ENCODE peak calls at places on chromosomes 6 and 20, in eight cellular contexts. W is A549, K is right lobe of liver, Y is lower leg skin, A is K562, R is spleen, Z is HCT116, O is IMR-90. P is an unnamed sample.

GRCh38 chr6:4401408-4402367 is 266.3 kb upstream of the ECI2 start:
- DNase-seq in W (peak), O (peak), Y (no peak), R (no peak), A (no peak), K (no peak), Z (no peak), P (no peak)

GRCh38 chr6:106591111-106591825 is 38.0 kb downstream of the RTN4IP1 start:
- DNase-seq in A (no peak), Z (no peak), R (no peak), Y (no peak), O (peak), W (no peak), K (no peak), P (peak)

GRCh38 chr20:55353206-55353605 is 652.1 kb downstream of the CBLN4 start:
- DNase-seq in O (no peak), K (no peak), A (no peak), W (no peak), Y (no peak), Z (no peak), R (no peak), P (peak)

GRCh38 chr6:167826230-167827061 is at the start of gene AFDN:
- DNase-seq in R (peak), Y (peak), K (peak), O (peak), A (peak), Z (no peak), W (peak), P (peak)

GRCh38 chr6:45881705-45882435 is 133.8 kb downstream of the CLIC5 start:
- DNase-seq in Y (no peak), W (no peak), Z (no peak), K (no peak), O (no peak), A (no peak), R (no peak), P (no peak)

GRCh38 chr6:21898107-21898796 is 304.7 kb downstream of the SOX4 start:
- DNase-seq in K (no peak), W (no peak), A (no peak), R (no peak), O (peak), Y (no peak), Z (no peak), P (no peak)

GRCh38 chr6:169044376-169045230 is 209.0 kb downstream of the THBS2 start:
- DNase-seq in Z (no peak), O (no peak), A (no peak), K (no peak), R (no peak), W (no peak), Y (no peak), P (no peak)

GRCh38 chr6:166567107-166567506 is 19.4 kb downstream of the RAMACL start:
- DNase-seq in W (no peak), K (no peak), A (no peak), O (peak), Y (peak), R (no peak), Z (no peak), P (peak)

GRCh38 chr6:125547320-125547843 is 202.1 kb upstream of the HEY2 start:
- DNase-seq in W (no peak), O (no peak), Y (no peak), A (no peak), R (no peak), Z (no peak), K (no peak), P (no peak)

GRCh38 chr6:327538-328183 is 35.4 kb downstream of the DUSP22 start:
- DNase-seq in W (no peak), K (no peak), Y (no peak), A (no peak), R (no peak), Z (no peak), O (peak), P (peak)

GRCh38 chr6:4125933-4126864 is 9.2 kb downstream of the ECI2 start:
- DNase-seq in W (peak), Z (peak), Y (no peak), A (no peak), O (peak), R (no peak), K (no peak), P (peak)

GRCh38 chr20:32709528-32710121 is 33.6 kb downstream of the COMMD7 start:
- DNase-seq in W (no peak), K (no peak), R (no peak), Z (no peak), A (no peak), O (peak), Y (no peak), P (no peak)

GRCh38 chr6:152118224-152118623 is 310.7 kb downstream of the ESR1 start:
- DNase-seq in K (no peak), W (no peak), Z (no peak), R (no peak), O (no peak), Y (no peak), A (no peak), P (no peak)

GRCh38 chr6:118594877-118595276 is 46.8 kb downstream of the PLN start:
- DNase-seq in W (no peak), R (no peak), Y (no peak), Z (no peak), A (no peak), O (no peak), K (no peak), P (no peak)

GRCh38 chr20:8428988-8429387 is 296.9 kb downstream of the PLCB1 start:
- DNase-seq in W (no peak), O (no peak), K (no peak), Z (no peak), A (no peak), R (no peak), Y (no peak), P (no peak)

GRCh38 chr6:3419624-3420272 is 37.1 kb downstream of the SLC22A23 start:
- DNase-seq in Y (no peak), R (no peak), Z (no peak), K (no peak), A (no peak), W (no peak), O (peak), P (peak)

GRCh38 chr6:139448094-139448649 is 73.7 kb upstream of the CITED2 start:
- DNase-seq in A (peak), K (no peak), W (no peak), Y (no peak), R (no peak), O (peak), Z (no peak), P (no peak)

GRCh38 chr20:40689943-40690835 is 1.2 kb upstream of the MAFB start:
- DNase-seq in O (peak), K (peak), Y (peak), W (peak), R (peak), Z (peak), A (peak), P (peak)

GRCh38 chr20:62896526-62896925 is 29.8 kb downstream of the DIDO1 start:
- DNase-seq in A (no peak), W (no peak), Y (no peak), Z (no peak), R (no peak), O (no peak), K (peak), P (no peak)

GRCh38 chr6:116476021-116476678 is 15.0 kb downstream of the CALHM6 start:
- DNase-seq in O (peak), Y (no peak), A (no peak), K (no peak), W (no peak), R (no peak), Z (no peak), P (no peak)

GRCh38 chr6:2739335-2739734 is 11.4 kb downstream of the MYLK4 start:
- DNase-seq in K (no peak), A (peak), W (no peak), O (peak), Y (no peak), Z (no peak), R (no peak), P (no peak)

GRCh38 chr6:157113389-157113788 is 209.9 kb downstream of the TMEM242 start:
- DNase-seq in A (peak), Z (no peak), Y (no peak), W (no peak), O (no peak), R (no peak), K (no peak), P (no peak)

GRCh38 chr6:57013501-57013900 is 33.0 kb upstream of the KIAA1586 start:
- DNase-seq in K (no peak), R (no peak), A (peak), W (no peak), Y (no peak), O (peak), Z (no peak), P (peak)

GRCh38 chr6:16437984-16438383 is 199.6 kb downstream of the GMPR start:
- DNase-seq in W (no peak), K (no peak), Y (no peak), A (no peak), Z (no peak), R (no peak), O (no peak), P (no peak)

GRCh38 chr20:25318471-25319240 is 70.8 kb downstream of the PYGB start:
- DNase-seq in A (no peak), R (peak), Y (peak), O (no peak), Z (no peak), K (no peak), W (no peak), P (no peak)

GRCh38 chr20:39829255-39829654 is 859.8 kb downstream of the MAFB start:
- DNase-seq in Z (no peak), A (no peak), K (no peak), Y (no peak), O (peak), R (no peak), W (no peak), P (no peak)

GRCh38 chr6:3484240-3484639 is 27.4 kb upstream of the SLC22A23 start:
- DNase-seq in Z (peak), R (no peak), W (no peak), Y (no peak), K (no peak), A (no peak), O (peak), P (peak)

DNA sequence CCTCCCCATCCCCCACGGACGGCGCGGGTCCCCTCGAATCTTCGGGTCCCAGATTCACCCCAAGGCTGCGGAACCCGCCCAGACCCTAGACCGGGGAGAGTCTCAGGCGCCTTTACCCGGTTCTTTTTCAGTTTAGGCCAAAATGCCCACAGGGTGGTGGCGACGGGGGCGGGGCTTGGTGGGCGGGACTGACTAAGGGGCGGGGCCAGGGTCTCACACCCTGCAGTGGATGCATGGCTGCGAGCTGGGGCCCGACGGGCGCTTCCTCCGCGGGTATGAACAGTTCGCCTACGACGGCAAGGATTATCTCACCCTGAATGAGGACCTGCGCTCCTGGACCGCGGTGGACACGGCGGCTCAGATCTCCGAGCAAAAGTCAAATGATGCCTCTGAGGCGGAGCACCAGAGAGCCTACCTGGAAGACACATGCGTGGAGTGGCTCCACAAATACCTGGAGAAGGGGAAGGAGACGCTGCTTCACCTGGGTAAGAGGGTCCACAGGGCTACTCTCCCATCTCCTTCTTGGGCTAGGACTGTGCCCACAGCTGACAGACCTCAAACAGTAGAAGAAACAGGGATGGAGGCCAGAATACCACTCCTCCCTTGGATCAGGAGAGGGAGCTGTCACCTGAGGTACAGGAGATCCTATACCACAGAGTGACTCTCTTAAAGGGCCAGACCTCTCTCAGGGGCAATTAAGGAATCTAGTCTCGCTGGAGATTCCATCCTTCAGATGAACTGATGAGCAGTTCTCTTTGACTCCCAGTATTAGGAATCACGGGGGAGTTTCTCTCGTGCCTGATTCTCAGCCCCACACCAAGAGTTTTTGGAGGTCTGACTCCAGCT is 945 bp downstream of the HLA-E start:
- DNase-seq in W (no peak), K (peak), R (peak), A (peak), Y (peak), O (peak), Z (no peak), P (no peak)
- TF ChIP-seq POLR2A in W (no peak), K (no peak), R (no peak), A (no peak), Y (no peak), O (no peak), Z (no peak), P (no peak)

GRCh38 chr6:87407896-87408720 is at the start of gene CFAP206:
- DNase-seq in Y (peak), O (peak), K (peak), W (peak), A (peak), Z (peak), R (peak), P (peak)
- TF ChIP-seq POLR2A in Y (no peak), O (no peak), K (no peak), W (peak), A (no peak), Z (no peak), R (no peak), P (peak)

GRCh38 chr6:31736026-31736767 is at the start of gene CLIC1:
- DNase-seq in K (peak), A (peak), O (peak), Z (no peak), W (peak), R (peak), Y (peak), P (peak)

GRCh38 chr6:31739639-31740396 is at the start of gene MSH5:
- DNase-seq in A (peak), O (peak), K (peak), W (peak), R (peak), Z (peak), Y (peak), P (peak)

GRCh38 chr6:31736768-31737314 is 511 bp upstream of the CLIC1 start:
- DNase-seq in W (no peak), O (no peak), Z (no peak), R (peak), A (no peak), K (no peak), Y (no peak), P (no peak)

GRCh38 chr6:31737315-31738047 is 1.2 kb upstream of the CLIC1 start:
- DNase-seq in R (no peak), Z (no peak), W (no peak), Y (no peak), A (no peak), O (no peak), K (no peak), P (no peak)

DNA sequence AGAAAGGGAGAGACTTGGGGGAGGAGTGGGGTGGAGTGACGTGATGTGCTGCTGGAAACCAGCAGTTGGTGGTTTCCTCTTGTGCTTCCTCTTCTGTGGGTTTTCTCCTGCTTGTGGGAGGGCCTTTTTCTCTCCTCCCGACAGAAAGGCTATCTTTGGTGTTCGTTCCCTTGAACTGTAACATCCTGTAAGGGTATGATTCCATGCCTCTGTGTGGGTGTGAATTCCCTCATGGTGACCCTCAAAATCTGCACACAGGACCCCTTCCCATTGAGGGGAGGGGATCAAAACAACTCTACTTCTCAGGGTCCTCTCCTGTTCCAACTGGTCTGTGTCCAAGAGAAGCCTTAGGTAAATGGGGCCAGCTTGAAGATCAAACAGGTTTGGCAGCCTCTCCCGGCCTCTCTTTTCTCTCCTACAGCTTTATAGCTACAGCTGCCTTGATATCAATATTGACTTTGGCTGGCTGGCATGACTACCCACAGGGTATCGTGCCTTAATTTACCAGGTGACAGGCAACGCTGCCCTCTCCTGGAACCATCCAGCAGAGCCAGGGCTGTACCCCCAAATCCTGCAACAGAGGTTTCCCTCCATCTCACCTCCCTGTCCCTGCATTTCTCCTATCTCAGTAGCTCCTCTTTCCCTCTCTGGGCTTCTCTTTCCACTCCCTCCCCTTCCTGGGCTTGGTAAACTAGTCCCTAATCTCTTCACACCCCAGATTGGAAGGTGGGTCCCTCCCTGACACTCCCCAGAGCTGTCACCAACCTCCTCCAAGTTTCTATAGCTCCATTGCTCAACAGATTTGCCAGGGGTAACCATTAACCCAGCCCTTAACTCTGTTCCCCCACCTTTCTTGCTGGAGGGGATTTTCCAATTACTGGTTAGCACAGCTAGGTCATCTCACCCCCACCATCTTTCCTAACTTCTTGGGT is 1.5 kb upstream of the MSH5 start:
- DNase-seq in R (peak), A (peak), Y (no peak), O (peak), Z (no peak), K (peak), W (peak), P (peak)
- TF ChIP-seq POLR2A in R (no peak), A (peak), Y (no peak), O (peak), Z (peak), K (no peak), W (no peak), P (peak)

GRCh38 chr6:53375851-53376250 is 27.1 kb upstream of the ELOVL5 start:
- DNase-seq in Z (no peak), K (no peak), W (no peak), R (no peak), A (no peak), Y (no peak), O (no peak), P (no peak)
- TF ChIP-seq POLR2A in Z (no peak), K (no peak), W (no peak), R (no peak), A (no peak), Y (no peak), O (no peak), P (no peak)

DNA sequence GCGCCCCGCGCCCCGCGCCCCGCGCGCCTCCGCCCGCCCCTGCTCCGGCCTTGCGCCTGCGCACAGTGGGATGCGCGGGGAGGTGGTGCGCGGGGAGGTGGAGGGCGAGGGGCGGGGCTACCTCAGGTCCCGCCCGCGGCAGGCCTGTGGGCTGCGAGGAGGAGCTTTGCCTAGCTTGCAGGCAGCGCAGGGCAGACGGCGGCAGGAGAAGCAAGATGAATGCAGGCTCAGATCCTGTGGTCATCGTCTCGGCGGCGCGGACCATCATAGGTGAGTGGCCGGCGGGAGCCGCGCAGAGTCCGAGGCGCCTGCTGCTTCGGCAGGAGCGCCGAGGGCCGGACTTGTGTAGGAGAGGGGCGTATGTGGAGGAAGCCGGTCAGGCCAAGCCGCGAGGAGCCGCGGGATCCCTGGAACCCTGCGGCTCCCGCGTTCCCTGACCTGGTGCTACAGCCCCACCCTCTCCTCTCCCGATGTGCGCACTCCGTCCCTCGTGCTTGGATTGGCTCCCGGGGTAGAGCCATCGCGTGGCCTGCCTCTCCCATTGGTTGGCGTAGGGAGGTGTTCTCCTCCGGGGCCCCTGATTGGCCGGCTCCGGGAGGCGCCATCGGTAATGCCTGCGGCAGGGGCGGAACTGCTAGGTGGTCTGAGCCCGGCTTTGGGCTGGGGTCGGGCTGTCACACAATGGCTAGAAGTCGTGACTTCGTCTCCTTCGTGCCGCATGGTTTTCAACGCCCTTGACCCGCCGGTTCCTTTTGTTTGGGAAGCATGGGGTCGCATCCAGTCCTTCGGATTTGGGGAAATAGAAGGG is at the start of gene ACAT2:
- DNase-seq in A (peak), K (peak), Z (peak), W (peak), O (peak), Y (peak), R (peak), P (peak)
- TF ChIP-seq POLR2A in A (peak), K (peak), Z (peak), W (peak), O (peak), Y (no peak), R (no peak), P (peak)

GRCh38 chr20:768426-768978 is at the start of gene SLC52A3:
- DNase-seq in K (no peak), Y (peak), W (peak), R (no peak), Z (peak), O (no peak), A (peak), P (no peak)
- TF ChIP-seq POLR2A in K (no peak), Y (no peak), W (no peak), R (no peak), Z (no peak), O (no peak), A (no peak), P (no peak)

DNA sequence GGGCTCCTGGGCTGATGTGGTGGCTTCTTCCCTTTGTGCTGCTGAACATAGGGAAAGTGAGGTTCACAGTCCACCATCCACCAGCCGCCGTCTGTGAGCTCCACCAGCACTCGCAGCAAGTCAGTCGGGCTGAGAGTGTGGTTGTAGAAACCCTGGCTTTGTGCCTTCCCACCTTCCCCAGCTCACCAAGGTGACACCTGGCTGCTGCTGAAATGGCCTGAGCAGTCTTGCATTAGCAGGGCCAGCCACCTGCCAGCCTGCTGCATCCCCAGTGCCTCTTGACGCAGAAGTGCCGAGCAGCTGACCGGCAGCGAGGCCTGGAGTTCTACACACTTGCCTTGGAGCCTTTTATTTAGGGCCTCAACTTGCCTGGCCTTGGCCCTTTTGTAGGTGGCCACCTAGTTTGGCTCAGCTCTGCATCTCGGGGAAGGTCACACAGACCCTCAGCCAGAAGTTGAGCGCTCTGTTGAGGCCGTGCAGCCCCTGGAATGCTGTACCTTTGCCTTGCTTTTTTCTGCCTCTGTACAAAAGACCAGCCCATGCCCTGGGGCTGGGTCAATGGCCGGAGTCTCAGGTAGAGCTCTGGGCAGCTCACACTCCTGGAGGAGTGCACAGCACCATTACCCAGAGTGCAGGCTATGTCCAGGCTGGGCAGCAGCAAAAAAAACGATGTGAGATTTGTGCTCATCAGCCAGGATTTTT is 76.5 kb downstream of the PTPN1 start:
- DNase-seq in O (no peak), Y (no peak), K (no peak), A (no peak), W (no peak), R (peak), Z (no peak), P (no peak)
- TF ChIP-seq POLR2A in O (no peak), Y (no peak), K (no peak), A (peak), W (no peak), R (no peak), Z (no peak), P (no peak)

P was measured in H54.